ENCODE peak calls at places on chromosomes 11 and 22, in five cellular contexts. T is WERI-Rb-1, X is GM12865, F is neural crest cell, Z is CD14-positive monocyte. Y is an unnamed sample.

GRCh38 chr11:114077482-114078305 is 18.2 kb downstream of the ZBTB16 start:
- DNase-seq in T (no peak), X (no peak), F (no peak), Z (no peak), Y (no peak)

GRCh38 chr11:58968251-58968711 is 29.0 kb downstream of the GLYATL1 start:
- DNase-seq in T (no peak), X (no peak), F (no peak), Z (no peak), Y (no peak)

GRCh38 chr11:45163956-45164575 is 17.6 kb downstream of the PRDM11 start:
- DNase-seq in T (no peak), X (no peak), F (no peak), Z (no peak), Y (peak)

GRCh38 chr11:64970731-64971151 is 1.2 kb downstream of the MAJIN start:
- DNase-seq in T (no peak), X (peak), F (no peak), Z (no peak), Y (no peak)

GRCh38 chr11:2882681-2883110 is 2.9 kb downstream of the CDKN1C start:
- DNase-seq in T (peak), X (no peak), F (no peak), Z (no peak), Y (no peak)

GRCh38 chr11:112881461-112881860 is 79.8 kb upstream of the NCAM1 start:
- DNase-seq in T (no peak), X (no peak), F (peak), Z (no peak), Y (no peak)

GRCh38 chr11:68862426-68862825 is 20.7 kb upstream of the CPT1A start:
- DNase-seq in T (no peak), X (no peak), F (no peak), Z (no peak), Y (peak)

GRCh38 chr11:3181722-3182461 is 16.8 kb upstream of the OSBPL5 start:
- DNase-seq in T (no peak), X (no peak), F (no peak), Z (peak), Y (no peak)

GRCh38 chr11:7204778-7205177 is 46.9 kb upstream of the SYT9 start:
- DNase-seq in T (no peak), X (no peak), F (no peak), Z (no peak), Y (no peak)

GRCh38 chr11:128572965-128573364 is 14.4 kb downstream of the ETS1 start:
- DNase-seq in T (no peak), X (no peak), F (no peak), Z (no peak), Y (no peak)

GRCh38 chr22:36386351-36386899 is 1.3 kb downstream of the MYH9 start:
- DNase-seq in T (peak), X (peak), F (no peak), Z (peak), Y (no peak)

GRCh38 chr11:113896156-113896879 is 8.3 kb upstream of the HTR3B start:
- DNase-seq in T (peak), X (peak), F (peak), Z (no peak), Y (no peak)

GRCh38 chr11:2700415-2701211 is 819 bp upstream of the KCNQ1OT1 start:
- DNase-seq in T (peak), X (peak), F (peak), Z (peak), Y (peak)

GRCh38 chr22:40636380-40637180 is at the start of gene MRTFA:
- DNase-seq in T (peak), X (peak), F (peak), Z (peak), Y (peak)

GRCh38 chr11:12746593-12747097 is 72.4 kb downstream of the TEAD1 start:
- DNase-seq in T (no peak), X (peak), F (peak), Z (no peak), Y (peak)

GRCh38 chr11:94790771-94791180 is 22.6 kb downstream of the AMOTL1 start:
- DNase-seq in T (no peak), X (no peak), F (no peak), Z (no peak), Y (no peak)

GRCh38 chr11:119371067-119371601 is 10.4 kb downstream of the USP2 start:
- DNase-seq in T (no peak), X (no peak), F (no peak), Z (no peak), Y (no peak)

GRCh38 chr11:80157447-80157846 is 716.6 kb upstream of the TENM4 start:
- DNase-seq in T (no peak), X (no peak), F (no peak), Z (no peak), Y (no peak)

GRCh38 chr11:68345776-68346728 is 33.7 kb downstream of the LRP5 start:
- DNase-seq in T (no peak), X (no peak), F (no peak), Z (no peak), Y (no peak)

GRCh38 chr11:118016094-118016493 is 29.9 kb downstream of the IL10RA start:
- DNase-seq in T (no peak), X (no peak), F (no peak), Z (no peak), Y (no peak)

GRCh38 chr22:45418770-45419138 is 5.3 kb downstream of the RIBC2 start:
- DNase-seq in T (no peak), X (no peak), F (no peak), Z (no peak), Y (no peak)

GRCh38 chr11:67418476-67419281 is 3.2 kb downstream of the CARNS1 start:
- DNase-seq in T (no peak), X (no peak), F (no peak), Z (no peak), Y (no peak)

GRCh38 chr22:50271519-50271970 is 1.4 kb upstream of the MAPK11 start:
- DNase-seq in T (peak), X (peak), F (peak), Z (no peak), Y (no peak)

GRCh38 chr11:132466983-132467382 is 1065.3 kb downstream of the OPCML start:
- DNase-seq in T (no peak), X (no peak), F (no peak), Z (no peak), Y (no peak)

GRCh38 chr11:102762414-102762813 is 18.0 kb downstream of the MMP10 start:
- DNase-seq in T (no peak), X (no peak), F (no peak), Z (no peak), Y (no peak)

DNA sequence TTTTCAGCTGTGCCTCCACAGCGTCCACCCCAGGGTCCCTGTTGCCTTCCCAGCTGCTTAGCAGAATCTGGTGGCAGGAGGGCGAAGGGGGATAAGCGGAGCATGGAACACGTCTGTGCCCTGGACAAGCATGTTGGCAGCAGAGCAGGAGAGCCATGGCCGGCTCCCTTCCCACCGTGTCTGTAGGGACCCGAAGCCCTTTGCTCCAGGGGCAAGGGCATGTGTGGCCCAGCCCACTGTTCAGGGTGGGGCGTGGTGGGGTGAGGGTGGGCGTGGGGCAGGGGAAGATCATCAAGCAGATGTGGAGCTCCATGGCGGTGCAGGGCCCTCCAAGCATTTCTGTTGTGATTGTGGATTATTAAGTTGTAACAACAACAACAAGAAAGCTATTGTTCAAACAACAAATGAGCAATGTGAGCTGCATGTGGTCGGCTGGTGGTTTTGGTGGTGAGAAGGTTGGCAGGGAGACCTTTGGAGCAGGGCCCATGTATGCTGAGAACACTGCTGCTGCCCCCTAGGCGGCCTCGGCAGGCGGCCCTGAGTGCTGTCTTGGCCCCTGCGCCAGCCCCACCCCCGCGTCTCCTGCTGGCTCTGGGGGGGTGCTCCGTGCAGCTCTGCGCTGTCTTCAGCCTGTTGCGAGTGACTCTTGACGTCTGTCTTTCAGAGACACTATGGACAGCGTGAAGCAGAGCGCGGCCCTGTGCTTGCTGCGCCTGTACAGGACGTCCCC is 50.9 kb downstream of the AP2A2 start:
- DNase-seq in T (no peak), X (no peak), F (no peak), Z (no peak), Y (no peak)
- TF ChIP-seq CTCF in T (peak), X (no peak), F (no peak), Z (no peak), Y (no peak)

GRCh38 chr11:61293869-61294716 is 1.0 kb downstream of the VWCE start:
- DNase-seq in T (peak), X (peak), F (peak), Z (no peak), Y (no peak)

GRCh38 chr11:61297741-61298140 is 2.6 kb upstream of the VWCE start:
- DNase-seq in T (no peak), X (peak), F (no peak), Z (no peak), Y (no peak)

GRCh38 chr11:61297341-61297740 is 2.2 kb upstream of the VWCE start:
- DNase-seq in T (no peak), X (no peak), F (no peak), Z (no peak), Y (no peak)

GRCh38 chr11:61295596-61295926 is 445 bp upstream of the VWCE start:
- DNase-seq in T (no peak), X (peak), F (no peak), Z (no peak), Y (no peak)

GRCh38 chr11:61294717-61295595 is at the start of gene VWCE:
- DNase-seq in T (peak), X (peak), F (peak), Z (peak), Y (no peak)
- TF ChIP-seq CTCF in T (peak), X (peak), F (no peak), Z (no peak), Y (peak)

GRCh38 chr11:130070109-130070828 is 575 bp downstream of the APLP2 start:
- DNase-seq in T (peak), X (peak), F (peak), Z (no peak), Y (no peak)
- TF ChIP-seq CTCF in T (no peak), X (no peak), F (peak), Z (no peak), Y (peak)

GRCh38 chr22:42973536-42973881 is 41.4 kb downstream of the PACSIN2 start:
- DNase-seq in T (no peak), X (no peak), F (no peak), Z (no peak), Y (no peak)
- TF ChIP-seq CTCF in T (no peak), X (no peak), F (no peak), Z (no peak), Y (no peak)

DNA sequence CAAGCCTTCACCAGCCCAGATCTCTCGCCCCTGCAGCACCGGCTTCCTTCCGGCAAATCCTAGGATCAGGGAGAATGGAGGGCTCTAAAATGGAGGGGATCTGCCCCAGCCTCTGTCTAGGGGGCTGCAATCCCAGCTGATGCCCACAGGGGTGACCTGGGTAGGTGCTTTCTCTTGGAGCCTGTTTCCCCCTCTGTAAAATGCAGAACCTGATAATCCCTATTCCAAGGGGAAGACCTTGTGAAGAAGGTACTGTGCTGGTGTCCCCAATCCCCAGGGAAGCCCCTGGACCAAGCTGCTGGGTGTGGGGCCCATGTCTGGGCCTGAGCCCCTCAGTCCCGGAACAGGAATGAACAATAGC is 2.8 kb downstream of the EMID1 start:
- DNase-seq in T (no peak), X (no peak), F (no peak), Z (peak), Y (no peak)
- TF ChIP-seq CTCF in T (no peak), X (peak), F (peak), Z (no peak), Y (peak)

DNA sequence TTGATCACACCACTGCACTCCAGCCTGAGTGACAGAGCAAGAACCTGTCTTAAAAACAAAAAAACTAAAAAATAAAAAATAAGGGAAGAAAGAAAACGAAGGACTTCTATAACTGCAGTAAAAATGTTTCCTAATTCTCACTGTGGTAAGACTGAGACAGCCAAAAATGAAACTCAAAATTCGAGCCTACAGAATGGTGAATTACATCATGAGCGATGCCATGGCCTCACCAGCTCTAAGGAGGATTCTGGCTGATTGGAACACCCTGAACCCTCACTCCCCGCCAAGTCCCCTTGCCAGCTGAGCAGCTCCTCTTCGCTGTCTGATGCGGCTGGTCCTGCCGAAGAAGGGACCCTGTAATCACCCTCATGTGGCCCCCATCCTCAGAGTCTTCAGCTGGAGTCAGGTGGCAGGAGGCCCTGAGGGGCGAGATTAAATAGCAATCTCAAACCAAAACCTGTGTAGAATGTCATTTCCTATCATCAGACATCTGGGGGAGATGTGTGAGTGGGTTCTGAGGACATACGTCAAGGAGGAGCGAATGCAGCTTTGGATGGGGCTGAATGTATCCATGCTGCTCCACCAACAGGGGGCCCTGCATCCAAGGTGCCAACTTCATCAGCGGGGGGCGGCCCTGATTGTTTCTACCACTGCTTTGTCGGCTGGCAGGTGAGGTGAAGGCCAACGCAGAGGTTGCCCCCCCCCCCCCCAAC is 29.2 kb downstream of the PDGFB start:
- DNase-seq in T (peak), X (peak), F (no peak), Z (no peak), Y (peak)
- TF ChIP-seq CTCF in T (peak), X (peak), F (peak), Z (peak), Y (peak)